ENCODE peak calls at places on chromosomes 4 and X, in nine cellular contexts. T, Y, L, Q, B, D, M, W and H are unnamed samples.
A peak's percentile ranks its signal among the peaks of the same experiment; 100 is the strongest.

GRCh38 chr4:137425281-137425680 is 107.0 kb downstream of the PCDH18 start:
- DNase-seq in D (no peak), B (no peak), L (no peak), Q (no peak), M (no peak), W (no peak), T (no peak), Y (no peak), H (no peak)

GRCh38 chr4:7351014-7351413 is 83.7 kb downstream of the PSAPL1 start:
- DNase-seq in L (no peak), W (no peak), D (peak; percentile 38), M (no peak), T (no peak), Y (no peak), Q (no peak), B (no peak), H (peak; percentile 81)

GRCh38 chr4:20256381-20256881 is 4.7 kb downstream of the SLIT2 start:
- DNase-seq in B (no peak), W (no peak), L (no peak), Q (no peak), T (no peak), Y (no peak), M (peak; percentile 35), D (no peak), H (no peak)

GRCh38 chr4:568351-568652 is 7.8 kb downstream of the TMEM271 start:
- DNase-seq in Y (no peak), L (no peak), B (no peak), Q (no peak), D (no peak), W (no peak), T (no peak), M (no peak), H (no peak)

GRCh38 chr4:67776746-67777145 is 22.6 kb upstream of the GNRHR start:
- DNase-seq in W (no peak), T (no peak), M (no peak), Q (no peak), B (no peak), D (no peak), L (no peak), Y (no peak), H (no peak)

GRCh38 chr4:148355442-148356123 is 86.6 kb downstream of the NR3C2 start:
- DNase-seq in D (no peak), Q (no peak), L (no peak), W (peak; percentile 28), Y (no peak), B (no peak), T (no peak), M (no peak), H (no peak)

GRCh38 chr4:157514711-157515110 is 294.2 kb downstream of the GRIA2 start:
- DNase-seq in W (no peak), Q (no peak), M (no peak), T (no peak), D (no peak), Y (no peak), B (no peak), L (no peak), H (no peak)

GRCh38 chrX:53122013-53122412 is 28.1 kb downstream of the KANTR start:
- DNase-seq in B (no peak), W (no peak), D (no peak), M (no peak), Q (no peak), Y (peak; percentile 30), L (no peak), T (no peak), H (no peak)

GRCh38 chr4:13483142-13484044 is 747 bp downstream of the RAB28 start:
- DNase-seq in D (peak; percentile 64), Q (no peak), Y (no peak), T (peak; percentile 24), M (peak; percentile 74), W (peak; percentile 56), L (peak; percentile 27), B (peak; percentile 71), H (peak; percentile 69)

GRCh38 chr4:106773106-106773905 is 262.8 kb downstream of the DKK2 start:
- DNase-seq in Q (no peak), Y (no peak), L (no peak), D (no peak), B (no peak), W (no peak), T (no peak), M (no peak), H (no peak)

GRCh38 chr4:185721949-185722316 is 90.1 kb downstream of the SORBS2 start:
- DNase-seq in T (no peak), B (no peak), L (no peak), W (no peak), M (no peak), Q (no peak), Y (no peak), D (no peak), H (no peak)
- H3K27ac ChIP-seq in T (no peak overlapping the region), B (no peak overlapping the region), L (no peak overlapping the region), W (peak overlapping the region; percentile 73), M (no peak overlapping the region), Q (peak overlapping the region; percentile 65), Y (peak overlapping the region; percentile 51), D (no peak overlapping the region), H (no peak overlapping the region)

GRCh38 chrX:136115909-136116297 is 31.4 kb upstream of the FHL1 start:
- DNase-seq in W (no peak), Y (no peak), L (no peak), M (no peak), Q (no peak), D (no peak), T (no peak), B (no peak), H (no peak)
- H3K27ac ChIP-seq in W (no peak overlapping the region), Y (no peak overlapping the region), L (no peak overlapping the region), M (no peak overlapping the region), Q (no peak overlapping the region), D (no peak overlapping the region), T (no peak overlapping the region), B (no peak overlapping the region), H (no peak overlapping the region)

GRCh38 chr4:41427306-41427882 is 110.6 kb upstream of the LIMCH1 start:
- DNase-seq in M (no peak), T (no peak), L (no peak), Y (no peak), D (no peak), W (peak; percentile 64), B (no peak), Q (no peak), H (no peak)
- H3K27ac ChIP-seq in M (no peak overlapping the region), T (no peak overlapping the region), L (no peak overlapping the region), Y (no peak overlapping the region), D (peak overlapping the region; percentile 66), W (peak overlapping the region; percentile 91), B (no peak overlapping the region), Q (no peak overlapping the region), H (peak overlapping the region; percentile 66)

DNA sequence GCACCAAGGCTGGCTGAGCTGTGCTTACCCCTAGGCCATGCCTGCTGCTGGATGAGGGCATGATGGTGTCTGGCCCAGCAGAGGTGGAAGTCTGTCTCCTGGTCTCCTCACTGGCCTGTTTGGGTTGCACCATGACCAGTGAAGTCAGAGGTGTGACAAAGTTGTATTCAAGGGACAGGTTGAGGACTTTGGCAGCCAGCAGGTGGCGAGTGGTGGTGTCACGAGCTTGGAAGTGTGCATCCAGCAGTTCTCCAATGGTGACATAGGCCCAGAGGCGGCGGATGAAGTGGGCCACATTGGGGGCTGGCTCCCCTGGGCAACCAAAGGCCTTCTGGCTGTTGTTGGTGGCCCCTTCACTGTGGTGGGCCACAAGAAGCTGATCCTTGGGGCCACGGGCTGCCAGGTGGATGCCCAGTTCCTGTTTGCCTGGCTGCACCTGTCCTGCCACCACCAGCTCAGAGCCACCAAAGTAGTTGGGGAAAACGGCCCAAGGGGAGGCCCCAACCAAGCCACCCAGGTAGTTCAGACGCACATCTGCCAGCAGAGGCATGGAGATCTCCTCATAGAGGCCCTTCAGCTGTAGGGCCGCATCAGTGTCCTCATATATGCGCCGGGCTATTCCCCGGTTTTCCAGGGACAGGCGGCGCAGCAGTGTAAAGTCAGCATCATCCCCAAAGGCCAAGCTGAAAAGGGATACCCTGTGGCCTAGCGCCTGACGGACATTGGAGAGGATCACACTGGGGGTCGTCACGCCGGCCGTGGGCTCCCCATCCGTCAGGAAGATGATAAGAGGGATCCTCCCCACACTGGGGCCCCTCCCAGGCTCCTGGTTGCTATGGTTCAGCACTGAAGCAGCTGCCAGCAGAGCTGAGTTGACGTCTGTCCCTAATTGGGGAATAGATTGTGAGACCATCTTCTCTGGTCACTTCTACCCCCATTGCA is 39.7 kb downstream of the ITIH6 start:
- DNase-seq in W (no peak), L (no peak), T (no peak), Q (no peak), Y (no peak), D (no peak), B (no peak), M (no peak), H (no peak)
- H3K27ac ChIP-seq in W (no peak overlapping the region), L (no peak overlapping the region), T (no peak overlapping the region), Q (no peak overlapping the region), Y (no peak overlapping the region), D (no peak overlapping the region), B (no peak overlapping the region), M (no peak overlapping the region), H (no peak overlapping the region)

GRCh38 chr4:184448828-184449227 is 25.5 kb downstream of the IRF2 start:
- DNase-seq in D (peak; percentile 65), M (peak; percentile 70), T (no peak), Y (peak; percentile 52), W (peak; percentile 24), Q (no peak), B (no peak), L (peak; percentile 25), H (peak; percentile 26)

GRCh38 chr4:184450045-184450444 is 24.3 kb downstream of the IRF2 start:
- DNase-seq in B (no peak), W (no peak), D (no peak), L (peak; percentile 59), T (no peak), Y (no peak), Q (no peak), M (peak; percentile 87), H (no peak)

GRCh38 chr4:184444953-184445309 is 29.4 kb downstream of the IRF2 start:
- DNase-seq in Q (no peak), B (no peak), Y (no peak), L (no peak), D (no peak), M (no peak), W (no peak), T (no peak), H (no peak)

GRCh38 chr4:184446132-184446531 is 28.2 kb downstream of the IRF2 start:
- DNase-seq in Q (no peak), B (no peak), D (no peak), Y (no peak), L (no peak), T (no peak), W (no peak), M (no peak), H (no peak)

GRCh38 chr4:184447664-184448063 is 26.7 kb downstream of the IRF2 start:
- DNase-seq in L (no peak), Q (no peak), M (no peak), W (no peak), B (no peak), D (no peak), Y (no peak), T (no peak), H (no peak)
- H3K27ac ChIP-seq in L (no peak overlapping the region), Q (peak overlapping the region; percentile 81), M (no peak overlapping the region), W (no peak overlapping the region), B (no peak overlapping the region), D (peak overlapping the region; percentile 81), Y (no peak overlapping the region), T (no peak overlapping the region), H (no peak overlapping the region)